ENCODE peak calls at places on chromosomes 4 and X, in six cellular contexts. D is mesothelial cell of epicardium; A is stomach; E is activated CD8-positive, alpha-beta T cell treated with anti-CD3 and anti-CD28 coated beads for 36 hours; C is choroid plexus epithelial cell; Q is osteocyte. B is an unnamed sample.

GRCh38 chr4:159010563-159011260 is 92.2 kb upstream of the RAPGEF2 start:
- DNase-seq in D (no peak), A (peak; percentile 76), E (no peak), C (peak; percentile 84), Q (no peak), B (no peak)

GRCh38 chr4:38237139-38237538 is 276.9 kb downstream of the PTTG2 start:
- DNase-seq in D (no peak), A (no peak), E (no peak), C (peak; percentile 47), Q (no peak), B (no peak)

GRCh38 chr4:52659016-52659721 is at the start of gene USP46:
- DNase-seq in D (peak; percentile 63), A (peak; percentile 81), E (peak; percentile 35), C (peak; percentile 71), Q (peak; percentile 92), B (peak; percentile 92)

GRCh38 chr4:141339966-141340365 is 119.3 kb downstream of the ZNF330 start:
- DNase-seq in D (no peak), A (no peak), E (no peak), C (no peak), Q (no peak), B (no peak)

GRCh38 chr4:72555377-72555831 is 13.6 kb downstream of the ADAMTS3 start:
- DNase-seq in D (no peak), A (no peak), E (no peak), C (no peak), Q (no peak), B (no peak)

GRCh38 chr4:6472387-6473263 is at the start of gene PPP2R2C:
- DNase-seq in D (no peak), A (no peak), E (no peak), C (no peak), Q (peak; percentile 79), B (no peak)

GRCh38 chr4:38092701-38093100 is 132.5 kb downstream of the PTTG2 start:
- DNase-seq in D (no peak), A (no peak), E (no peak), C (peak; percentile 35), Q (no peak), B (no peak)

GRCh38 chrX:21408776-21409175 is 34.6 kb downstream of the CNKSR2 start:
- DNase-seq in D (no peak), A (no peak), E (no peak), C (no peak), Q (no peak), B (no peak)

GRCh38 chrX:67004451-67004850 is 365.6 kb upstream of the EDA2R start:
- DNase-seq in D (no peak), A (no peak), E (no peak), C (no peak), Q (no peak), B (no peak)

GRCh38 chr4:77217526-77217925 is 60.5 kb downstream of the CCNG2 start:
- DNase-seq in D (no peak), A (no peak), E (no peak), C (no peak), Q (no peak), B (no peak)

GRCh38 chr4:122666527-122667245 is 45.8 kb upstream of the IL21 start:
- DNase-seq in D (no peak), A (no peak), E (peak; percentile 32), C (peak; percentile 94), Q (no peak), B (no peak)

GRCh38 chrX:123807825-123808416 is 51.9 kb upstream of the XIAP start:
- DNase-seq in D (no peak), A (no peak), E (no peak), C (no peak), Q (no peak), B (no peak)

GRCh38 chr4:61385302-61385701 is 185.2 kb downstream of the ADGRL3 start:
- DNase-seq in D (no peak), A (no peak), E (no peak), C (peak; percentile 23), Q (no peak), B (no peak)

GRCh38 chrX:47723689-47724088 is 64.7 kb upstream of the UXT start:
- DNase-seq in D (no peak), A (no peak), E (peak; percentile 43), C (no peak), Q (no peak), B (peak; percentile 10)

GRCh38 chrX:136353519-136354095 is 52.8 kb downstream of the ADGRG4 start:
- DNase-seq in D (no peak), A (no peak), E (no peak), C (no peak), Q (no peak), B (no peak)
- TF ChIP-seq CTCF in D (no peak), A (no peak), E (no peak), C (no peak), Q (no peak), B (no peak)

DNA sequence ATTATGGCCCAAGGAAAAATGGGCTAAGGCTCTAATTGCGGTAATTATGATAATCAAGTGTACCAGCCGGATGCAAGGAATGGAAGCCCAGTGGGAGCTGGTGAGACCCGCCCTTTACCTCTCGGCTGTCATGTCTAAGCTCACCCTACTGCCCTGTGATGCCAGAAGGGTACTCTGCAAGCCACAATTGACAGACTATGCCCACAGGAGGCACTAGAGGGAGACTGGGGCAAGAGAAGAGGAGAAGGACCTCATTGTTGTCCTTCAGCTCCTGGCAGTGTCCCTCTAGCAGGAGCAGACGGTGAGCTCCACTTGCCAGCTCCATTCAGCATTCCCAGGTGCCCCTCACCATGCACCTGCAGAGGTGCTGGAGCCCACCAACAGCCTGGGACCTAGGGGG is 141.8 kb downstream of the SMIM20 start:
- DNase-seq in D (no peak), A (no peak), E (no peak), C (no peak), Q (no peak), B (no peak)
- TF ChIP-seq CTCF in D (no peak), A (no peak), E (no peak), C (no peak), Q (no peak), B (no peak)

GRCh38 chr4:65535128-65535527 is 135.2 kb downstream of the EPHA5 start:
- DNase-seq in D (no peak), A (no peak), E (no peak), C (no peak), Q (no peak), B (no peak)
- TF ChIP-seq CTCF in D (no peak), A (no peak), E (no peak), C (no peak), Q (no peak), B (no peak)

GRCh38 chr4:41218703-41219102 is 4.4 kb upstream of the APBB2 start:
- DNase-seq in D (no peak), A (no peak), E (no peak), C (no peak), Q (no peak), B (no peak)

GRCh38 chr4:41219421-41219950 is 5.1 kb upstream of the APBB2 start:
- DNase-seq in D (no peak), A (no peak), E (no peak), C (no peak), Q (no peak), B (no peak)

GRCh38 chr4:41222259-41222658 is 7.9 kb upstream of the APBB2 start:
- DNase-seq in D (no peak), A (no peak), E (no peak), C (no peak), Q (no peak), B (no peak)

GRCh38 chr4:41217373-41217772 is 3.0 kb upstream of the APBB2 start:
- DNase-seq in D (no peak), A (no peak), E (no peak), C (no peak), Q (no peak), B (no peak)

GRCh38 chr4:41221850-41222249 is 7.5 kb upstream of the APBB2 start:
- DNase-seq in D (no peak), A (no peak), E (no peak), C (no peak), Q (no peak), B (no peak)
- TF ChIP-seq CTCF in D (no peak), A (no peak), E (no peak), C (no peak), Q (no peak), B (no peak)

GRCh38 chr4:90057091-90057490 is 70.1 kb upstream of the CCSER1 start:
- DNase-seq in D (no peak), A (no peak), E (no peak), C (no peak), Q (no peak), B (no peak)
- TF ChIP-seq CTCF in D (no peak), A (no peak), E (no peak), C (no peak), Q (no peak), B (no peak)